ENCODE peak calls at places on chromosomes 7 and 10, in seven cellular contexts. H, C, Y, M, F, S and Z are unnamed samples.

GRCh38 chr7:18123508-18124239 is 96.0 kb upstream of the PRPS1L1 start:
- DNase-seq in H (no peak), C (no peak), Y (no peak), M (no peak), F (no peak), S (no peak), Z (no peak)

GRCh38 chr10:34171957-34172527 is 643.1 kb downstream of the PARD3 start:
- DNase-seq in H (no peak), C (no peak), Y (no peak), M (no peak), F (no peak), S (no peak), Z (no peak)

GRCh38 chr7:36960105-36960504 is 235.8 kb upstream of the AOAH start:
- DNase-seq in H (no peak), C (no peak), Y (no peak), M (no peak), F (no peak), S (no peak), Z (no peak)

GRCh38 chr7:158064631-158065030 is 523.0 kb downstream of the PTPRN2 start:
- DNase-seq in H (no peak), C (no peak), Y (peak), M (no peak), F (no peak), S (no peak), Z (no peak)

GRCh38 chr10:91756286-91756685 is 41.9 kb upstream of the TNKS2 start:
- DNase-seq in H (no peak), C (no peak), Y (no peak), M (no peak), F (no peak), S (no peak), Z (no peak)

GRCh38 chr10:32210306-32211045 is 136.5 kb downstream of the EPC1 start:
- DNase-seq in H (peak), C (no peak), Y (no peak), M (peak), F (no peak), S (no peak), Z (no peak)

GRCh38 chr10:102451105-102451969 is at the start of gene C10orf95:
- DNase-seq in H (no peak), C (no peak), Y (no peak), M (peak), F (no peak), S (no peak), Z (no peak)

GRCh38 chr10:8312861-8313260 is 258.4 kb downstream of the GATA3 start:
- DNase-seq in H (no peak), C (no peak), Y (no peak), M (no peak), F (no peak), S (no peak), Z (no peak)

GRCh38 chr7:117384693-117385092 is 42.6 kb downstream of the ASZ1 start:
- DNase-seq in H (no peak), C (no peak), Y (no peak), M (no peak), F (no peak), S (no peak), Z (no peak)

GRCh38 chr7:140013676-140014075 is 49.1 kb downstream of the PARP12 start:
- DNase-seq in H (no peak), C (no peak), Y (peak), M (no peak), F (no peak), S (no peak), Z (no peak)

GRCh38 chr7:135827391-135827790 is 78.8 kb upstream of the FAM180A start:
- DNase-seq in H (no peak), C (no peak), Y (no peak), M (no peak), F (no peak), S (no peak), Z (no peak)

GRCh38 chr7:69363131-69363530 is 235.1 kb upstream of the AUTS2 start:
- DNase-seq in H (no peak), C (no peak), Y (no peak), M (no peak), F (no peak), S (no peak), Z (no peak)

GRCh38 chr7:101817031-101817929 is at the start of gene CUX1:
- DNase-seq in H (no peak), C (no peak), Y (peak), M (peak), F (no peak), S (no peak), Z (peak)

GRCh38 chr7:119335405-119335804 is 937.6 kb upstream of the KCND2 start:
- DNase-seq in H (no peak), C (no peak), Y (no peak), M (no peak), F (no peak), S (no peak), Z (no peak)

GRCh38 chr7:6158424-6159096 is 113.9 kb downstream of the CYTH3 start:
- DNase-seq in H (no peak), C (no peak), Y (peak), M (no peak), F (no peak), S (no peak), Z (no peak)

GRCh38 chr10:126583507-126584200 is 86.8 kb downstream of the C10orf90 start:
- DNase-seq in H (no peak), C (peak), Y (no peak), M (no peak), F (no peak), S (no peak), Z (no peak)

GRCh38 chr7:74569501-74570075 is 87.9 kb upstream of the GTF2I start:
- DNase-seq in H (no peak), C (no peak), Y (no peak), M (no peak), F (no peak), S (no peak), Z (no peak)

GRCh38 chr10:103545771-103546281 is 52.3 kb downstream of the NEURL1 start:
- DNase-seq in H (no peak), C (no peak), Y (no peak), M (no peak), F (no peak), S (no peak), Z (peak)

GRCh38 chr10:74913321-74913980 is 87.1 kb downstream of the KAT6B start:
- DNase-seq in H (no peak), C (no peak), Y (no peak), M (no peak), F (no peak), S (no peak), Z (no peak)

GRCh38 chr10:6089334-6090219 is 743 bp downstream of the RBM17 start:
- DNase-seq in H (no peak), C (no peak), Y (no peak), M (peak), F (no peak), S (no peak), Z (no peak)

GRCh38 chr7:121385800-121386179 is 10.3 kb downstream of the FAM3C start:
- DNase-seq in H (no peak), C (no peak), Y (no peak), M (no peak), F (no peak), S (no peak), Z (no peak)

GRCh38 chr10:66586897-66587679 is 338.7 kb upstream of the LRRTM3 start:
- DNase-seq in H (no peak), C (no peak), Y (no peak), M (no peak), F (no peak), S (no peak), Z (no peak)

GRCh38 chr10:54266395-54266794 is 534.6 kb downstream of the PCDH15 start:
- DNase-seq in H (no peak), C (no peak), Y (no peak), M (no peak), F (no peak), S (no peak), Z (no peak)

GRCh38 chr7:99106411-99106810 is 37.5 kb downstream of the SMURF1 start:
- DNase-seq in H (no peak), C (no peak), Y (no peak), M (no peak), F (no peak), S (no peak), Z (no peak)

GRCh38 chr10:101066146-101066889 is 4.5 kb downstream of the KAZALD1 start:
- DNase-seq in H (peak), C (no peak), Y (peak), M (peak), F (peak), S (peak), Z (peak)

GRCh38 chr7:10889266-10889898 is 84.3 kb upstream of the PHF14 start:
- DNase-seq in H (peak), C (no peak), Y (no peak), M (peak), F (no peak), S (peak), Z (peak)

GRCh38 chr7:2775785-2776184 is 68.3 kb downstream of the GNA12 start:
- DNase-seq in H (no peak), C (no peak), Y (no peak), M (no peak), F (no peak), S (no peak), Z (no peak)

GRCh38 chr10:96695366-96695765 is 24.9 kb downstream of the PIK3AP1 start:
- DNase-seq in H (no peak), C (no peak), Y (no peak), M (no peak), F (no peak), S (no peak), Z (no peak)

GRCh38 chr10:78520737-78521430 is 487.2 kb downstream of the RPS24 start:
- DNase-seq in H (peak), C (no peak), Y (no peak), M (no peak), F (no peak), S (no peak), Z (no peak)

GRCh38 chr7:48419401-48419800 is 248.1 kb downstream of the ABCA13 start:
- DNase-seq in H (no peak), C (no peak), Y (no peak), M (no peak), F (no peak), S (no peak), Z (no peak)

GRCh38 chr10:34200355-34200901 is 614.7 kb downstream of the PARD3 start:
- DNase-seq in H (no peak), C (no peak), Y (no peak), M (no peak), F (no peak), S (no peak), Z (no peak)

GRCh38 chr10:76711374-76711997 is 926.1 kb downstream of the KCNMA1 start:
- DNase-seq in H (no peak), C (no peak), Y (no peak), M (no peak), F (no peak), S (no peak), Z (no peak)

GRCh38 chr7:28643369-28644340 is 231.3 kb downstream of the CREB5 start:
- DNase-seq in H (no peak), C (no peak), Y (no peak), M (no peak), F (no peak), S (no peak), Z (no peak)

GRCh38 chr7:33554046-33554445 is 351.3 kb upstream of the BMPER start:
- DNase-seq in H (no peak), C (no peak), Y (no peak), M (no peak), F (no peak), S (no peak), Z (no peak)

GRCh38 chr7:93997868-93998267 is 6.3 kb downstream of the BET1 start:
- DNase-seq in H (no peak), C (no peak), Y (no peak), M (no peak), F (no peak), S (no peak), Z (no peak)

GRCh38 chr7:8065356-8065813 is 96.8 kb downstream of the GLCCI1 start:
- DNase-seq in H (no peak), C (no peak), Y (no peak), M (no peak), F (no peak), S (no peak), Z (no peak)

GRCh38 chr10:31090894-31091607 is 59.4 kb upstream of the ZNF438 start:
- DNase-seq in H (no peak), C (no peak), Y (no peak), M (no peak), F (no peak), S (peak), Z (no peak)

GRCh38 chr10:132355297-132355696 is 23.3 kb downstream of the LRRC27 start:
- DNase-seq in H (no peak), C (no peak), Y (peak), M (no peak), F (no peak), S (no peak), Z (no peak)

DNA sequence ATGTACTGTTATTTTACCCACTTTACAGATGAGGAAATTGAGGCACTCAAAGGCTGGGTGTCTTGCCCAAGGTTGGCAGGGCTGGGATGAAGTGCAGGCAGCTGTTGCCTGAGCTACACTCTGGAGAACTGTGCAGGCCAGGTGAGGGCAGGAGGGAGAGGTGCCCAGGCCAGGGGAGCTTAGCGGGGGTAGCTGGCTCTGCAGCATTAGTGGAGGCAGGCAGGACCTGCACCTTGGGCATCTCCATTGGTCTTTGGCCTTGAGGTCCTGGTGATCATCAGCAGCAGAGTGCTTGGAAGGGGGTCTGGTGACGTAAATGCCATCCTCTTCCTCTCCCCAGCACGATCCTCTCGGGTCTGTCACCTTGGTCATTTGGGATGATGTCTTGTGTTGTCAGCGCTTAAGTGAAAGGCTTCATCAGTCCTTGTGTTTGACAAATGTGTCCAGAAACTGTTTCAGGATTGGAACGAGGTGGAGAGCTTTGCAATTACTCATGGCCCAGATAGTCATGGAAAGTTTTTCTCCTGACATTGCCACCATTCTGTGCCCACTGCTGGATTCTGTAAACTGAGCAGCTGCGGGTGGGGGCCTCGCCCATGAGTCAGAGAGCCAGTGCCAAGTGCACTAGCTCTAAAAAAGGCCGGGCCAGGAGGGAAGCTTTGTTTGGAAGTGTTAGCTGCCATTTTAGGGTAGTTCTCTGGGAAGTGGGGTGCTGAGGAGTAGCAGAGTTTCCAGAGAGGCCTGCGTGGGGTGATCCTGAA is 47.6 kb downstream of the TSPAN15 start:
- DNase-seq in H (no peak), C (no peak), Y (peak), M (no peak), F (no peak), S (no peak), Z (peak)
- TF ChIP-seq POLR2AphosphoS5 in H (no peak), C (peak), Y (peak), M (peak), F (no peak), S (no peak), Z (no peak)

DNA sequence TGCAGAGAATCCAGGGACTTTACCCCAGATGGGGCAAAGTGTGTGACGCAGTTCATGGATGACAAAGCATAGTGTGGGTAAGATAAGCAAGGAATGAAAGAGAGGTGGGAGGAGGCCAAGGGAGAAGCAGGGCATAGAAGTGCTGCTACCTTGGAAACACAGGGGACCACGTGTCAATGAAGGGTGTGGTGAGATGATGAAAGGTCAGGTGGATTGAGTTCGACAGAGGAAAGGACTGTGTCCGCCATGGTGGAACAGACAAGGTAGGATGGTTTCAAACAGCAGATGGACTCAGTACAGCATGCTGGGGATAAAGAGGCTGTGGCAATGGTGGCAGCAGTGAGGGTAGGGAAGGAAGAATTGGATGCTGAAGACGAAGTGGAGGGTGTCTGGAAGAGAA is 32.7 kb downstream of the MEST start:
- DNase-seq in H (no peak), C (no peak), Y (no peak), M (no peak), F (no peak), S (no peak), Z (no peak)
- TF ChIP-seq POLR2A in H (no peak), C (no peak), Y (no peak), M (no peak), F (no peak), S (no peak), Z (no peak)

DNA sequence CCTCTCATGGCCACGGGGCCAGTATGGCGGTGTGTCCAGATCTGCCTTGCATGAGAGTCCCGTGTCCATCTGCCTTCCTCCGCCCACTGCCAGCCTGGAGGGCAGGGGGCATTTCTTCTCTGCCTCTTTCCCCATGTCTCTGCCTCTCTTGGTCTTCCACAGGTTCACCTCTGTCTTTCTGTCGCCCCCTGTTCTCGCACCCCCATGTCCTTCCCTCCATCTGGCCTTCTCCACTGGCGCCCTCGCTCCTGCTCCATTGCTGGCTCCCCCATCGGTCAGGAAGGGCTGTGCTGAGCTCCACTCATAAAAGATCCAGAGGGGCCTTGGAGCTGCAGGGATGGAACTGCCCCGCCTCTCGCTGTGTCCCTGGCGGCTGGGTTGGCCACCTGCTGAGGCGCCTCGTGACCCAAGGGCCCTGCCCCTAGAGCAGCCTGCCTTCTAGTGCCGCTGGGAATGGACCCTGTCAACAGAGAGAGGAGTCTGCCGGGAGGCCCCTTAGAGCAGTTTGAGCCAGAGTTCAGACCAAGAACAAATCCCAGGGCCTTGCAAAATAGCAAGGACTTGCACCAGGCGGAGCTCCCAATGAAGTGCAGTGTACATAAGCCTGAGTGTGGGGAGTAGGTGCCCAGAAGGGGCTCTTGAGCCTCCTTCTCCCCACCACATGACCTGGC is 42.0 kb downstream of the GOLGA7B start:
- DNase-seq in H (no peak), C (no peak), Y (no peak), M (no peak), F (no peak), S (no peak), Z (no peak)
- TF ChIP-seq POLR2AphosphoS5 in H (no peak), C (no peak), Y (no peak), M (no peak), F (no peak), S (no peak), Z (no peak)

GRCh38 chr7:155299539-155300202 is 2.0 kb downstream of the INSIG1 start:
- DNase-seq in H (no peak), C (no peak), Y (no peak), M (no peak), F (no peak), S (no peak), Z (no peak)

GRCh38 chr7:155298288-155298833 is 683 bp downstream of the INSIG1 start:
- DNase-seq in H (no peak), C (no peak), Y (no peak), M (no peak), F (no peak), S (no peak), Z (no peak)

GRCh38 chr7:155297517-155298287 is at the start of gene INSIG1:
- DNase-seq in H (peak), C (peak), Y (peak), M (peak), F (peak), S (peak), Z (peak)

GRCh38 chr7:155300641-155301452 is 3.2 kb downstream of the INSIG1 start:
- DNase-seq in H (no peak), C (no peak), Y (no peak), M (no peak), F (no peak), S (no peak), Z (no peak)

DNA sequence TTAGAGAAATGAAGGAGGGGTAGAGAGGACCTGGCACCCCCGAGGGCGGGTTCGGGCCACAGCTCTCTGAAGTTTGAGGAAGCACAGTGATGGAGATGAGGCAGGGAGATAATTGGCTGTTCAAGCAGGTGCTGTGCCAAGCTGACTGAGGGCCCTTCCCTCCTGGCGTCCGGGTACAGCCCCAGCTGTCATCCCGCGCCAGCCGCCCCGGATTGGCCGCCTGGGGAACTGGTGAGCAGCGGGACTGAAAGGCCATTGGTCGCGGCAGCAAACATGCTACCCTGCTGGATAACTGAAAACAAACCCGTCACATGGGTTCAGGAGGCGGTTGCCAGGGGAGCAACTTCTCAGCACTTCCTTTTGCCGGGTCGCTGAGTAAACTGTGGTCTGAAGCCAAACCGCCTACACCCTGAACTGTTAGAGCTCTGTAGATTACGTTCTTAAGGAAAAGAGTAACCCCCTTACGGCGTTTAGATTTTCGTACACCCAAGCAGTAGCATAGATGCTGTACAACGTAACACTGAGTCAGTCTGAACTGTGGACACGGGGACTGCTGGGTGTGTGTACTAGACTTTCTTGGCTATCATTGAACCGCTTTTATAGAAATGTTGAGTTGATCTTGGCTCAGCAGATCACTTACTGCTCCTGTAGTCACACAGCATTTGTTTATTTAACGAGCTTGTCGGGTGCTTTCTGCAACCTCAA is 1.3 kb downstream of the INSIG1 start:
- DNase-seq in H (peak), C (peak), Y (peak), M (peak), F (peak), S (peak), Z (peak)
- TF ChIP-seq POLR2A in H (no peak), C (no peak), Y (peak), M (peak), F (peak), S (peak), Z (no peak)

GRCh38 chr10:67764012-67764822 is 68.2 kb upstream of the CTNNA3 start:
- DNase-seq in H (peak), C (peak), Y (peak), M (peak), F (peak), S (peak), Z (peak)
- TF ChIP-seq POLR2AphosphoS5 in H (no peak), C (peak), Y (peak), M (peak), F (peak), S (no peak), Z (peak)